ENCODE peak calls at places on chromosomes 1 and 21, in five cellular contexts. M, T, C, H and I are unnamed samples.
A peak's percentile ranks its signal among the peaks of the same experiment; 100 is the strongest.

GRCh38 chr1:230818411-230818810 is 49.9 kb downstream of the C1orf198 start:
- DNase-seq in H (no peak), T (no peak), M (no peak), C (no peak), I (no peak)

GRCh38 chr21:44658913-44659595 is 1.3 kb downstream of the KRTAP12-3 start:
- DNase-seq in T (no peak), C (no peak), M (no peak), H (no peak), I (no peak)

GRCh38 chr1:190474010-190474409 is 3.7 kb downstream of the BRINP3 start:
- DNase-seq in M (no peak), H (no peak), T (no peak), C (no peak), I (no peak)

GRCh38 chr1:38815903-38816627 is 43.5 kb downstream of the RRAGC start:
- DNase-seq in T (no peak), M (no peak), H (no peak), C (no peak), I (no peak)

GRCh38 chr1:229895605-229896004 is 171.4 kb upstream of the GALNT2 start:
- DNase-seq in M (no peak), H (no peak), C (no peak), T (no peak), I (no peak)

GRCh38 chr1:246608616-246609376 is 42.5 kb downstream of the CNST start:
- DNase-seq in T (no peak), C (peak; percentile 94), M (peak; percentile 89), H (peak; percentile 93), I (peak; percentile 89)

GRCh38 chr1:230072296-230072695 is 5.3 kb downstream of the GALNT2 start:
- DNase-seq in H (no peak), C (no peak), M (no peak), T (no peak), I (no peak)

GRCh38 chr1:6112690-6113005 is 67.0 kb downstream of the KCNAB2 start:
- DNase-seq in C (no peak), H (peak; percentile 24), M (no peak), T (no peak), I (no peak)

GRCh38 chr1:34378968-34379729 is 202.4 kb downstream of the C1orf94 start:
- DNase-seq in H (no peak), C (no peak), T (no peak), M (peak; percentile 45), I (no peak)

GRCh38 chr1:68174173-68175113 is 57.9 kb downstream of the WLS start:
- DNase-seq in H (peak; percentile 44), C (peak; percentile 96), M (peak; percentile 97), T (peak; percentile 41), I (no peak)

GRCh38 chr1:116066868-116067563 is 44.2 kb upstream of the MAB21L3 start:
- DNase-seq in T (no peak), M (peak; percentile 76), H (no peak), C (peak; percentile 96), I (no peak)

GRCh38 chr1:232127190-232127589 is 500.6 kb downstream of the DISC1 start:
- DNase-seq in C (peak; percentile 72), M (peak; percentile 80), H (no peak), T (no peak), I (no peak)

GRCh38 chr1:109630881-109631512 is 11.4 kb downstream of the AMPD2 start:
- DNase-seq in T (no peak), C (no peak), H (no peak), M (no peak), I (no peak)
- TF ChIP-seq CTCF in T (no peak), C (no peak), H (no peak), M (no peak), I (no peak)

GRCh38 chr1:214440219-214440965 is 111.0 kb downstream of the PTPN14 start:
- DNase-seq in H (no peak), M (no peak), C (no peak), T (peak; percentile 27), I (no peak)
- H3K4me3 ChIP-seq in H (no peak overlapping the region), M (no peak overlapping the region), C (no peak overlapping the region), T (no peak overlapping the region), I (no peak overlapping the region)

GRCh38 chr21:32565856-32566465 is 19.4 kb downstream of the TCP10L start:
- DNase-seq in H (no peak), T (no peak), M (peak; percentile 55), C (peak; percentile 55), I (no peak)

GRCh38 chr21:32562915-32563314 is 22.4 kb downstream of the TCP10L start:
- DNase-seq in H (no peak), T (no peak), M (no peak), C (peak; percentile 24), I (no peak)

GRCh38 chr21:32559004-32559610 is 26.2 kb downstream of the TCP10L start:
- DNase-seq in C (no peak), M (no peak), T (no peak), H (no peak), I (no peak)

GRCh38 chr21:32560896-32561295 is 24.4 kb downstream of the TCP10L start:
- DNase-seq in H (no peak), M (no peak), C (no peak), T (no peak), I (no peak)

DNA sequence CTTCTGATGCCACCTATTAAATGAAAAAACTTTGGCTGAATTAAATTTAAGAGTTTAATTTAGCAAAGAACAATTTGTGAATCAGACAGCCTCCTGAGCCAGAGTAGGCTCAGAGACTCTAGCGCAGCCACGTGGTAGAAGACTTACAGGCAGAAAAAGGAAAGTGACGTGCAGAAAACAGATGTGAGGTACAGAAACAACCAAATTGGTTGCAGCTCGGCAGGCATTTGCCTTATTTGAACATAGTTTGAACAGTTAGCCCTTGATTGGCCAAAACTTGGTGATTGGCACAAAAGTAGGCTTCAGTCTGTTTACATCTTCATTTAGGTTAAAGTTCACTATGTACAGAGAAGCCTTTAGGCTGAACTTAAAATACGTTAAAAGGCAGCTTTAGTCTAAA is 22.9 kb downstream of the TCP10L start:
- DNase-seq in C (peak; percentile 91), T (peak; percentile 59), H (no peak), M (peak; percentile 71), I (no peak)
- TF ChIP-seq CTCF in C (peak; percentile 30), T (peak; percentile 77), H (peak; percentile 49), M (peak; percentile 77), I (no peak)

GRCh38 chr1:197199923-197200467 is 53.5 kb upstream of the ASPM start:
- DNase-seq in M (no peak), H (no peak), C (peak; percentile 12), T (peak; percentile 19), I (no peak)

GRCh38 chr1:197198911-197199310 is 52.4 kb upstream of the ASPM start:
- DNase-seq in H (no peak), C (no peak), M (no peak), T (no peak), I (no peak)

GRCh38 chr1:197197430-197197997 is 51.0 kb upstream of the ASPM start:
- DNase-seq in M (no peak), H (no peak), T (no peak), C (no peak), I (no peak)

GRCh38 chr1:197200468-197200899 is 54.0 kb upstream of the ASPM start:
- DNase-seq in T (no peak), M (peak; percentile 51), H (no peak), C (peak; percentile 37), I (no peak)

DNA sequence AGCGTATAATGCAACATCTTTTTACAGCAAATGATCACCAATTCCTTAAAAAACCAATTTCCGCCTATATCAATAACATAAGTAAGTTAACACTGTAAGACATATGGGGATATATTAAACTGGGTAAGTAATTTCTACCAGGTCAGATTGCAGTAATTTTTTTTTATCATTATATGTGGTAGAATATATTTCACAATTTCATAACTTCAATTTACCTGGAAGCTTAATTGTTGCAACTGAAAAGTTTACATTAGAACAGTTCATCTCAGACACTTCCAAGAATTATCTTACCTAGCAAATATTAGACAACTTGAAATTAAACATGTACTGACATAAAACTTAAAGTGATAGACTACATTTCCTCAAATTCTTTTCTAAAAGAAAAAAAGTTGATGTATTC is 51.9 kb upstream of the ASPM start:
- DNase-seq in T (no peak), H (no peak), C (no peak), M (no peak), I (no peak)
- H3K4me3 ChIP-seq in T (peak overlapping the region; percentile 23), H (peak overlapping the region; percentile 78), C (peak overlapping the region; percentile 94), M (peak overlapping the region; percentile 21), I (no peak overlapping the region)

GRCh38 chr21:37074546-37074945 is 1.5 kb downstream of the TTC3 start:
- DNase-seq in H (no peak), C (no peak), T (no peak), M (no peak), I (no peak)

GRCh38 chr21:37074195-37074510 is 1.1 kb downstream of the TTC3 start:
- DNase-seq in C (no peak), T (no peak), M (no peak), H (no peak), I (no peak)

GRCh38 chr21:37072988-37073416 is at the start of the genes PIGP and TTC3:
- DNase-seq in M (peak; percentile 97), H (peak; percentile 95), T (peak; percentile 96), C (peak; percentile 95), I (peak; percentile 98)

GRCh38 chr21:37072239-37072987 is 458 bp downstream of the PIGP start:
- DNase-seq in H (no peak), T (no peak), C (no peak), M (peak; percentile 86), I (peak; percentile 82)

GRCh38 chr21:37073417-37074194 is 552 bp downstream of the TTC3 start:
- DNase-seq in M (peak; percentile 32), H (peak; percentile 77), C (peak; percentile 46), T (peak; percentile 28), I (no peak)
- TF ChIP-seq CTCF in M (no peak), H (no peak), C (no peak), T (peak; percentile 9), I (no peak)

DNA sequence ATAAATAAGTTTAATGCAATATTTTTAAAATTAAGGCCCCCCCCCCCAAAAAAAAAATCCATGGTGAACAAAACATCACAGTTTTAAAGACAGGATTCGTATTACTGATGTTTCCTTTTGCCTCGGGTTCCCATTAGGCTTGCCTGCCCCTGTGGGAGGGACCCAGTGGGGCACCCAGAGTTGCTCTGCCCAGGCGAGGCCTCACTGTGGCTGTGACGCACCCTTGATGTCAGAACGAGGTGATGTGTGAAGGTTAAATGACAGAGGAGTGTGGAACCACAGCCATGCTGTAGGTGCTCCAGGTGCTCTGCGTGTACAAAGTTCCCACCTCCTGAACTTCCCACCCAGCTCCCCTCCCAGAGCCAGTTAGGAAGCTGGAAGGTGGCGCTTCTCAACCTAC is 37.9 kb downstream of the GRHL3 start:
- DNase-seq in M (no peak), H (no peak), T (no peak), C (no peak), I (no peak)
- H3K4me3 ChIP-seq in M (no peak overlapping the region), H (no peak overlapping the region), T (no peak overlapping the region), C (no peak overlapping the region), I (no peak overlapping the region)

DNA sequence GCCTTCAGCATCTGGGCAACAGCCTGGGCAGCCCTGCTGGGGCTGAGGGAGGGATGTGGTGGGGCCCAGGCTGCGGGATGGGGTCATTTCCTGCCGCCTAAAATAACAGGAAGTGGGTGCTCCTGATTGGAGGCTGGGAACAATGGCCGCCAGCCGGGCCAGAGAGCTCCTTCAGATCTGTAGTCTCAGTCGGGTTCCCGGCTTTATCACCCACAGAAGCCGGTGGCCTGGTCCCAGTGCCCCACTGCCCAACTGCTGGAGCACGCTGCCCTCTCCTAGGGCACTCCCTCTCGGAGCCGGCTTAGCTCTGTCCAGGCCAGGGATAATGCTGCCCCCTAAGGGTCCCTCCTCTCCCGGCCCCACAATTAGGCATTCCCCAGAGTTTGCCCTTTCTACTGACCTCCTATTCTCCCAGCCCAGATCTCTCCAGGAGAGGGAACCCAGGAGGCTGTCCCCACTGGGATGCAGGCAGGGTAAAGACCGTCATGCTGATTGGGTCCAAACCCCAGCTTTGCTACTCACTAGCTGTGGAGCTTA is 5.1 kb downstream of the MAP7D1 start:
- DNase-seq in M (peak; percentile 68), H (peak; percentile 78), C (peak; percentile 63), T (peak; percentile 54), I (no peak)
- TF ChIP-seq CTCF in M (peak; percentile 55), H (peak; percentile 25), C (peak; percentile 41), T (peak; percentile 50), I (no peak)